ENCODE peak calls at places on chromosomes 6 and 20, in four cellular contexts. One of them, this sample, is unnamed.

GRCh38 chr20:41175727-41176330 is 38.5 kb downstream of the PLCG1 start:
- DNase-seq in mesothelial cell of epicardium: no peak
- DNase-seq in stimulated activated CD8-positive, alpha-beta memory T cell treated with anti-CD3 and anti-CD28 coated beads, Interleukin-15, amount 100 ng/mL, for 1 hour: no peak
- DNase-seq in NCI-H510A treated with DMSO at 0.1 percent for 48 hours: no peak
- DNase-seq in this sample: no peak

GRCh38 chr6:166411721-166412151 is 29.0 kb upstream of the MPC1 start:
- DNase-seq in mesothelial cell of epicardium: no peak
- DNase-seq in stimulated activated CD8-positive, alpha-beta memory T cell treated with anti-CD3 and anti-CD28 coated beads, Interleukin-15, amount 100 ng/mL, for 1 hour: no peak
- DNase-seq in NCI-H510A treated with DMSO at 0.1 percent for 48 hours: no peak
- DNase-seq in this sample: no peak

GRCh38 chr20:43398676-43399324 is 58.9 kb upstream of the SRSF6 start:
- DNase-seq in mesothelial cell of epicardium: no peak
- DNase-seq in stimulated activated CD8-positive, alpha-beta memory T cell treated with anti-CD3 and anti-CD28 coated beads, Interleukin-15, amount 100 ng/mL, for 1 hour: no peak
- DNase-seq in NCI-H510A treated with DMSO at 0.1 percent for 48 hours: no peak
- DNase-seq in this sample: no peak

GRCh38 chr6:38646166-38646565 is 6.4 kb upstream of the BTBD9 start:
- DNase-seq in mesothelial cell of epicardium: no peak
- DNase-seq in stimulated activated CD8-positive, alpha-beta memory T cell treated with anti-CD3 and anti-CD28 coated beads, Interleukin-15, amount 100 ng/mL, for 1 hour: no peak
- DNase-seq in NCI-H510A treated with DMSO at 0.1 percent for 48 hours: no peak
- DNase-seq in this sample: no peak

GRCh38 chr6:96478695-96479094 is 42.9 kb upstream of the UFL1 start:
- DNase-seq in mesothelial cell of epicardium: no peak
- DNase-seq in stimulated activated CD8-positive, alpha-beta memory T cell treated with anti-CD3 and anti-CD28 coated beads, Interleukin-15, amount 100 ng/mL, for 1 hour: no peak
- DNase-seq in NCI-H510A treated with DMSO at 0.1 percent for 48 hours: no peak
- DNase-seq in this sample: no peak

GRCh38 chr6:56505861-56506260 is 136.8 kb downstream of the DST start:
- DNase-seq in mesothelial cell of epicardium: no peak
- DNase-seq in stimulated activated CD8-positive, alpha-beta memory T cell treated with anti-CD3 and anti-CD28 coated beads, Interleukin-15, amount 100 ng/mL, for 1 hour: no peak
- DNase-seq in NCI-H510A treated with DMSO at 0.1 percent for 48 hours: no peak
- DNase-seq in this sample: no peak

GRCh38 chr6:150025201-150025917 is at the start of gene RAET1L:
- DNase-seq in mesothelial cell of epicardium: no peak
- DNase-seq in stimulated activated CD8-positive, alpha-beta memory T cell treated with anti-CD3 and anti-CD28 coated beads, Interleukin-15, amount 100 ng/mL, for 1 hour: no peak
- DNase-seq in NCI-H510A treated with DMSO at 0.1 percent for 48 hours: no peak
- DNase-seq in this sample: no peak

GRCh38 chr6:11433860-11434259 is 103.7 kb upstream of the TMEM170B start:
- DNase-seq in mesothelial cell of epicardium: no peak
- DNase-seq in stimulated activated CD8-positive, alpha-beta memory T cell treated with anti-CD3 and anti-CD28 coated beads, Interleukin-15, amount 100 ng/mL, for 1 hour: no peak
- DNase-seq in NCI-H510A treated with DMSO at 0.1 percent for 48 hours: no peak
- DNase-seq in this sample: no peak

GRCh38 chr6:45132059-45132458 is 196.1 kb upstream of the RUNX2 start:
- DNase-seq in mesothelial cell of epicardium: no peak
- DNase-seq in stimulated activated CD8-positive, alpha-beta memory T cell treated with anti-CD3 and anti-CD28 coated beads, Interleukin-15, amount 100 ng/mL, for 1 hour: no peak
- DNase-seq in NCI-H510A treated with DMSO at 0.1 percent for 48 hours: no peak
- DNase-seq in this sample: no peak

GRCh38 chr20:24628985-24629384 is 159.6 kb downstream of the SYNDIG1 start:
- DNase-seq in mesothelial cell of epicardium: no peak
- DNase-seq in stimulated activated CD8-positive, alpha-beta memory T cell treated with anti-CD3 and anti-CD28 coated beads, Interleukin-15, amount 100 ng/mL, for 1 hour: no peak
- DNase-seq in NCI-H510A treated with DMSO at 0.1 percent for 48 hours: no peak
- DNase-seq in this sample: no peak

GRCh38 chr20:47304287-47304686 is 52.2 kb downstream of the ZMYND8 start:
- DNase-seq in mesothelial cell of epicardium: no peak
- DNase-seq in stimulated activated CD8-positive, alpha-beta memory T cell treated with anti-CD3 and anti-CD28 coated beads, Interleukin-15, amount 100 ng/mL, for 1 hour: no peak
- DNase-seq in NCI-H510A treated with DMSO at 0.1 percent for 48 hours: peak
- DNase-seq in this sample: peak

GRCh38 chr20:5070570-5070969 is 49.2 kb downstream of the PCNA start:
- DNase-seq in mesothelial cell of epicardium: no peak
- DNase-seq in stimulated activated CD8-positive, alpha-beta memory T cell treated with anti-CD3 and anti-CD28 coated beads, Interleukin-15, amount 100 ng/mL, for 1 hour: no peak
- DNase-seq in NCI-H510A treated with DMSO at 0.1 percent for 48 hours: peak
- DNase-seq in this sample: no peak

GRCh38 chr20:23293689-23294088 is 56.9 kb upstream of the NXT1 start:
- DNase-seq in mesothelial cell of epicardium: no peak
- DNase-seq in stimulated activated CD8-positive, alpha-beta memory T cell treated with anti-CD3 and anti-CD28 coated beads, Interleukin-15, amount 100 ng/mL, for 1 hour: no peak
- DNase-seq in NCI-H510A treated with DMSO at 0.1 percent for 48 hours: no peak
- DNase-seq in this sample: no peak

GRCh38 chr6:170176621-170177382 is 114.1 kb downstream of the DLL1 start:
- DNase-seq in mesothelial cell of epicardium: no peak
- DNase-seq in stimulated activated CD8-positive, alpha-beta memory T cell treated with anti-CD3 and anti-CD28 coated beads, Interleukin-15, amount 100 ng/mL, for 1 hour: no peak
- DNase-seq in NCI-H510A treated with DMSO at 0.1 percent for 48 hours: peak
- DNase-seq in this sample: peak

GRCh38 chr6:107813555-107814194 is 10.4 kb downstream of the SCML4 start:
- DNase-seq in mesothelial cell of epicardium: no peak
- DNase-seq in stimulated activated CD8-positive, alpha-beta memory T cell treated with anti-CD3 and anti-CD28 coated beads, Interleukin-15, amount 100 ng/mL, for 1 hour: no peak
- DNase-seq in NCI-H510A treated with DMSO at 0.1 percent for 48 hours: no peak
- DNase-seq in this sample: no peak

This sample was measured in NCI-H2029 treated with DMSO at 0.1 percent for 48 hours.